ENCODE peak calls at places on chromosomes 6 and 20, in nine cellular contexts. B is B cell, R is fibroblast of mammary gland, G is fibroblast of pulmonary artery, T is RWPE1, L is Calu3, C is astrocyte of the spinal cord, W is endothelial cell, H is cardiac fibroblast. U is an unnamed sample.

GRCh38 chr20:14069796-14070195 is 74.5 kb downstream of the MACROD2 start:
- DNase-seq in W (no peak), H (no peak), L (no peak), R (peak), G (no peak), C (peak), B (no peak), T (no peak), U (no peak)

GRCh38 chr20:50303573-50304500 is 113.2 kb downstream of the CEBPB start:
- DNase-seq in L (peak), T (no peak), G (peak), H (peak), R (peak), B (no peak), C (peak), W (no peak), U (no peak)

GRCh38 chr6:30955367-30956042 is 14.7 kb downstream of the MUCL3 start:
- DNase-seq in W (peak), C (peak), B (peak), H (peak), R (no peak), G (peak), L (peak), T (peak), U (peak)

GRCh38 chr6:22785036-22785435 is 215.7 kb downstream of the HDGFL1 start:
- DNase-seq in H (no peak), L (no peak), W (peak), C (peak), R (no peak), G (peak), B (no peak), T (no peak), U (no peak)

GRCh38 chr6:13457577-13457976 is 29.8 kb downstream of the GFOD1 start:
- DNase-seq in T (peak), C (peak), G (peak), W (no peak), H (peak), R (peak), L (no peak), B (no peak), U (no peak)

GRCh38 chr20:53364617-53365016 is 229.0 kb downstream of the ZNF217 start:
- DNase-seq in H (no peak), R (no peak), L (no peak), G (no peak), W (no peak), C (no peak), T (no peak), B (no peak), U (no peak)

GRCh38 chr6:29625337-29625930 is 7.5 kb downstream of the GABBR1 start:
- DNase-seq in C (no peak), R (no peak), L (no peak), B (no peak), G (no peak), T (no peak), W (no peak), H (no peak), U (no peak)

GRCh38 chr6:63094947-63095346 is 116.3 kb upstream of the FKBP1C start:
- DNase-seq in W (no peak), C (no peak), L (no peak), R (no peak), T (no peak), H (no peak), B (no peak), G (no peak), U (no peak)

GRCh38 chr20:12598894-12599293 is 409.9 kb upstream of the SPTLC3 start:
- DNase-seq in G (no peak), B (no peak), W (no peak), L (no peak), H (no peak), R (no peak), T (no peak), C (no peak), U (no peak)

GRCh38 chr6:89411269-89412070 is 603 bp downstream of the RRAGD start:
- DNase-seq in C (no peak), B (peak), G (no peak), R (no peak), L (peak), H (no peak), W (peak), T (no peak), U (peak)

DNA sequence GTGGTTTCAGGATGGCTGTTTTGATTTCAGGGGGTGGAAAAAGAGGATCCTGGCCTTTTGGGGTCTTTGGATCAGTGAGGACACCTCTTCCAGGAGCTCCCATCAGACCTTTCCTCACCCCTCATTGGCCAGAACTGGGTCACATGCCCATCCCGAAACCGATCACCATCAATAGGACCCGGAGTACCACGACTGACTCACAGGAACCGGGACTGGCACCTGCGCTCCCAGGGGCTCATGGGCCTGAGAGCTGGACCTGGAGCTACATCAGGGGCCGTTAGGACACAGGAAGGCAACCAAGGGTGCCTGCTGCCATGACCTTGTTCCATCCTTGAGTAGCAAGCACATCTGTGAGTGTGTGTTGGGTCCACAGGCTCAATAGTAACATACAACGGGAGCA is 180.4 kb downstream of the BMP7 start:
- DNase-seq in C (no peak), T (no peak), B (no peak), W (no peak), H (no peak), L (no peak), R (no peak), G (no peak), U (no peak)
- TF ChIP-seq CTCF in C (no peak), T (no peak), B (no peak), W (no peak), H (no peak), L (no peak), R (no peak), G (no peak), U (no peak)

DNA sequence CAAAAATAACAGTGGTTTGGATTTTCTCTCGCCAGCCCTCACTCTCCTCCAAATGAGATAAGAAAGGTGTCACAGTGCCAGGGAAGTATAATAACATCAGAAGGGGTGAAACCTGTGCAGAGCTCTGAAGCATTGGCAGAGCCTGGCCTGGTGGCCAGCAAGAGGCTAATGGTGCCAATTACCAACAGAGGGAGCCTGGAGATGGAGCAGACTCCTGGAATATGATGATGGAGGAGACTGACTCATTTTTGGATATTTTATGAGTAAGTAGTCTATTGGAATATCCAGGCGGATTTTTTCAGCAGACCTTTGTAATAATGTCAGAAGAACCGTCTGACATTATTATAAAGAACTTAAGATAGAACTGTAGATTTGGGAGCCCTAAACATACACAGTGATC is 442.6 kb upstream of the MARCKS start:
- DNase-seq in H (peak), R (peak), G (peak), B (no peak), L (peak), C (peak), W (no peak), T (peak), U (no peak)
- TF ChIP-seq CTCF in H (peak), R (peak), G (peak), B (no peak), L (peak), C (peak), W (no peak), T (peak), U (no peak)

GRCh38 chr6:139295906-139296305 is 4.1 kb upstream of the TXLNB start:
- DNase-seq in B (peak), T (no peak), C (no peak), G (no peak), H (no peak), L (no peak), R (no peak), W (no peak), U (no peak)

GRCh38 chr6:139290787-139291294 is 957 bp downstream of the TXLNB start:
- DNase-seq in B (peak), W (no peak), T (no peak), H (peak), R (peak), L (no peak), G (peak), C (peak), U (peak)

GRCh38 chr6:139289233-139289632 is 2.6 kb downstream of the TXLNB start:
- DNase-seq in C (no peak), B (no peak), H (no peak), W (no peak), L (no peak), G (no peak), T (no peak), R (no peak), U (no peak)

GRCh38 chr6:139288496-139289040 is 3.2 kb downstream of the TXLNB start:
- DNase-seq in H (no peak), W (no peak), G (no peak), C (no peak), R (no peak), L (no peak), B (no peak), T (no peak), U (no peak)

GRCh38 chr6:139291813-139292619 is at the start of gene TXLNB:
- DNase-seq in C (peak), L (no peak), G (peak), H (peak), T (no peak), R (peak), W (peak), B (peak), U (peak)
- TF ChIP-seq CTCF in C (no peak), L (no peak), G (peak), H (peak), T (no peak), R (no peak), W (no peak), B (no peak), U (no peak)

DNA sequence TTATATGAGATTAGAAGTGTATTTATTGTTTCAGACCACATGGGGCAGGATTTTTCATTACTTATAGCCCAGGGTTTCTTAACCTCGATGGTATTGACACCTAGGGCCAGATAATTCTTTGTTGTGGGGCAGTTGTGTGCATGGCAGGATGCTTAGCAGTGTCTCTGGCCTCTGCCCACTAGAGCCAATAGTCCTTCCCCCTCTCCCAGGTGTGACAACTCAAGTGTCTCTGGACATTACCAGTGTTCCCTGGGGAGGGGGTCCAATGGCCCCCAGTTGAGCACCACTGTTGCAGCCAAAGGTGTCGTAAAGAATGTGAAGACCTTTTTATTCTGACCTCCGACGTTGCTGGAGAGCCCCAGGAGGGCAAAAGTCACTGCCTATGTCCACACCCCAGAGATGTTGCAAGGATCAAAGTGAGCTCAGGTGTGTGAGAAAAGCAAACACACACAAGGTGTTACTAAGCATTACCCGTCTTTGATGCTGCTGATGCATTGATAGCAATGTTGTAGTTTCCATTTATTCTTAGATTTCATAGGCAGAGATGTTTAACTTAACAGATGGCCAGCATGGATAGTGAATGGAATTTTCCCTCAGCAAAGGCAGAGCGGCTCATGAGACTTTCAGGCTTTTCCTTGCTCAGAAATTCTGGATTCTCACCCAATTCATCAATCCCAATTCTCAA is 22.2 kb downstream of the BANF2 start:
- DNase-seq in T (no peak), L (no peak), B (no peak), R (peak), G (peak), W (no peak), C (no peak), H (peak), U (no peak)
- TF ChIP-seq CTCF in T (no peak), L (no peak), B (no peak), R (no peak), G (peak), W (no peak), C (no peak), H (no peak), U (no peak)

GRCh38 chr20:63074631-63075030 is 67.9 kb upstream of the BHLHE23 start:
- DNase-seq in T (no peak), R (no peak), L (no peak), H (no peak), C (no peak), B (no peak), G (no peak), W (no peak), U (no peak)
- TF ChIP-seq CTCF in T (no peak), R (no peak), L (no peak), H (no peak), C (no peak), B (no peak), G (no peak), W (no peak), U (no peak)

U was measured in GM20000.